ENCODE peak calls at places on chromosome 7, in seven cellular contexts. C, P, X, U, W, Q and L are unnamed samples.

GRCh38 chr7:4806983-4807625 is 31.7 kb downstream of the AP5Z1 start:
- DNase-seq in X (peak), C (no peak), Q (no peak), U (no peak), P (peak), W (no peak), L (no peak)

GRCh38 chr7:147498081-147498480 is 1092.5 kb upstream of the C7orf33 start:
- DNase-seq in X (no peak), P (no peak), C (peak), U (peak), W (no peak), Q (no peak), L (no peak)

GRCh38 chr7:116393654-116394053 is 105.9 kb upstream of the CAV2 start:
- DNase-seq in P (no peak), X (no peak), U (peak), Q (no peak), W (no peak), C (peak), L (no peak)

GRCh38 chr7:106285801-106286492 is 1.2 kb upstream of the NAMPT start:
- DNase-seq in X (no peak), C (peak), P (no peak), Q (no peak), U (no peak), W (no peak), L (no peak)

GRCh38 chr7:156475179-156475578 is 165.4 kb upstream of the RNF32 start:
- DNase-seq in W (no peak), Q (no peak), X (no peak), P (no peak), C (no peak), U (no peak), L (no peak)

GRCh38 chr7:45679516-45679915 is 105.3 kb downstream of the ADCY1 start:
- DNase-seq in Q (peak), C (no peak), W (no peak), P (peak), U (no peak), X (no peak), L (no peak)

GRCh38 chr7:334618-335357 is 44.8 kb downstream of the FOXL3 start:
- DNase-seq in X (peak), P (no peak), W (no peak), C (no peak), Q (no peak), U (no peak), L (no peak)

GRCh38 chr7:41175435-41175834 is 527.5 kb downstream of the INHBA start:
- DNase-seq in C (no peak), W (no peak), Q (no peak), X (no peak), U (no peak), P (peak), L (no peak)

GRCh38 chr7:50264908-50265307 is 39.6 kb upstream of the IKZF1 start:
- DNase-seq in X (no peak), W (no peak), Q (no peak), P (no peak), C (no peak), U (peak), L (no peak)

GRCh38 chr7:36838616-36839015 is 114.3 kb upstream of the AOAH start:
- DNase-seq in W (no peak), C (no peak), P (no peak), Q (no peak), X (no peak), U (no peak), L (no peak)

GRCh38 chr7:124489925-124490324 is 275.7 kb downstream of the GPR37 start:
- DNase-seq in U (no peak), P (no peak), W (no peak), Q (no peak), C (no peak), X (no peak), L (no peak)

DNA sequence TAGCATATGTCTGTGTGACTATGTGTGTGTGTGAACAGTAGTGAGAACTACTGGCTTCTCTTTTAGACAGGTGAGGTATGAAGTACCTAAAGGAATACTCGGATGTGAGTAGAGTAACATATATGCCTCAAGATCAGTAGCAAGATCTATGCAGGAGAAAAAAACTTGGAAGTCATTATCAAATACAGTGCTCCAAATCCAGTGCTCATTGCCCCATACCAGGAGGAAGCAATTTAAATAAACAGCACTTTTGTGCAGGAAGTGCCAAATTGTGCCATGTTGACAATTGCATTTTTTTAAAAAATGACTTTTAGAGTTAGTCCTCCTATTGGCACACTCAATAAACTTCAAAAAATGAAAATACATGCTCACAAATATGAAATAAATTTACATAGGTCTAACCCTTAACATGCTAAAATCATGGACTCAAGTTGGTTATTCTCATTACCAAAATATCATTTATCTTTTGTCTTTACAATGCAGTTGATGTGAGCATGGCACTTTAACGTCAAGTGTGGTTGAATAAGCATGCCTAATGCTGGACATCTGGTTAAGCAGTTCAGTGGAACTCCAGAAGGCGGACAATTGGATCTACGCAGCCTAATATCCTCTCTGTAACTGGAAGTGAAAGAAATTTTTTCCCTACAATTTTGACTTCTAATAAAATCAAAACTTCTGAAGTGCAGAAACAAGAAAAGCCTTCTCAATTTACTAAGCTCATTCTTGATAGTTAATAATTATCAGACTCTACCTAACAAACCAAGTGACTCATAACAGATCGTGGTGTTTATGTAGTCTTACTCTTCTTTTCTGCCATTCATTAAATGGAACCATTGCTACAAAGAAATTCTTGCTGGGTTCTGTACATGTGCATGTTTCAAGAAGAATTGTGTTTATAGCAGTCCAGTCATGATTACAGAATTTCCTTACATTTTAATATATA is 195.2 kb downstream of the MDFIC start:
- DNase-seq in C (no peak), W (no peak), U (no peak), Q (no peak), X (no peak), P (no peak), L (no peak)
- TF ChIP-seq CTCF in C (no peak), W (no peak), U (no peak), Q (no peak), X (no peak), P (no peak), L (no peak)

DNA sequence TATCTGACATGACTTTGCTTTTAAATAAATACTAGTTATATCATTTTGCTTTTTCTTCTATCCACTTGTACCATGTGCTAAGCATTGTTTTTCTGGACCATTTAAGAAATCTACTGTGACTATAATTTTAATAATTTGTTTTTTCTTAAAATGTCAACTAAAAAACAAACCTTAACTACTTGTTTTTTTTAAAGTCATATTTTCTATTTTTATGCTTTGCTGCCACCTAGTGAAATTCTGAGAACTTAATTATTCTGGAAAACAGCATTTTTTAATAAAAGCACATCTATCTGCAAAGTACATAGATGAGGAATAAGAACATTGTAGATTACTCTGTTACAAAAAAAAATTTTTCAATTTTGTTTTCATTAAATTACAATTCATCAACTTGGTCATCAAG is 47.4 kb downstream of the ORC5 start:
- DNase-seq in P (no peak), U (no peak), C (peak), W (no peak), X (no peak), Q (no peak), L (no peak)
- TF ChIP-seq CTCF in P (peak), U (peak), C (peak), W (no peak), X (peak), Q (no peak), L (peak)

DNA sequence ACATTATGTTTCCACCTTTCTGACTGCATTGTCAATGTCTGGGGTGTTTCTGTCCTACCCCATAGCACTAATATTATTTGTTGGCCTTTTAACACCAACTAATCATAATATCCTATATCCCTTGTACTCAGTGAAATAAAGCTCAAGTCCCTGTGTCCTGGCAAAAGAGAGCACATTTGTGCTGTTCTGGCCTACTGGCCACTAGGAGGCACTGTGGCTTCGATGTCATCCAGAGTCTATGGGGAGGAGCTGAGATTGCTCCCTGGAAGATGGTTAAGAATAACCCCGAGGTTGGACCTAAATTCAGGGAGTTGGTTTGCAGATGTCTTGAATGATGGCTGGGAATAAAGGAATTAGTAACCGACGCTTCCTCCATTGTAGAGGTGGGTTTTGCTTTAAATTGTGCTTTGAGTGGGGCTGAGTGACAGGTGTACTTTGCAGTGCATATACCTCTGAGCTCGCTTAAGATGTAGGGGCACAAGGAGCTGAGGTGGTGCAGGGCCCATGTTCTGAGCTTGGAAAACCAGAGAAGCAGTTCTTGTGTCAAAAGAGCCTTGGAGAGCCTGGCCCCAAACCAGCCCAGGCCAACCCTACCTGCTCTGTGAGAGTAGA is 191.2 kb upstream of the PRSS1 start:
- DNase-seq in Q (no peak), C (peak), U (peak), X (peak), P (peak), W (no peak), L (peak)
- TF ChIP-seq CTCF in Q (no peak), C (peak), U (peak), X (peak), P (peak), W (peak), L (peak)

DNA sequence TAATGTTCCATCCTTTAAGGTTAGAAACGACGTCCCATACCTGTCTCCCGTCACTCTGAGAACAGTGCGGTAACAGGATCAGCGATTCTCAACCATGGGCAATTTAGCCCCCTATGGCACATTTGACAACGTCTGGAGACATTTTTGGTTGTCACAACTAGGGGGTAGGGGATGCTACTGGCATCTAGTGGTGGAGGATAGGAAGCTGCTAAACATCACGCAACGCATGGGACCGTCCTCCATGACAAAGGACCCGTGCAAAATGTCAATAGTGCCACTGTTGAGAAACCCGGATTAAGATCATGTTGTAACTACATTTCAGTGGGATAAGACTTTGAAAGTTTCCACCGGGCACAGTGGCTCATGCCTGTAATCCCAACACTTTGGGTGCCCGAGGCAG is 5.0 kb upstream of the PAXIP1 start:
- DNase-seq in P (peak), Q (no peak), U (no peak), X (peak), W (no peak), C (no peak), L (peak)
- TF ChIP-seq CTCF in P (peak), Q (no peak), U (no peak), X (no peak), W (no peak), C (peak), L (peak)

DNA sequence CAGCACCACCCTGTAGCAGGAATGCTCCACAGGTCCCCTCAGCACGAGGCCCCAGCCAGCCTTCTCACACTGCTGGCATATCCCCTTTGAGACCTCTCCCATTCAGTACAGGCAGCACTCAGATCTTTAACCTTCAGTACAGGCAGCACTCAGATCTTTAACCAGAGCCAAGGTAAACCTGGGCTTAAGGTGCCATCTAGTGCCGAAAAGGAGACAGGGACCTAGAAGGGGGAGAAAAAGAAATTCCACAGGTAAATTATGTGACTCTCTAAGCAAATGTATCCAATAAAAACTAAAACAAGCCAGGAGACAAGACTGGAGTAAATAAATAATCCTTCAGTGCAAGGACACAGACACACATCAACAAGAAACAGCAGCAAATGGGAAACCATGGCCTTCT is 358.6 kb downstream of the PTPRN2 start:
- DNase-seq in Q (no peak), P (peak), U (no peak), X (no peak), C (no peak), W (no peak), L (no peak)
- TF ChIP-seq CTCF in Q (no peak), P (peak), U (no peak), X (no peak), C (no peak), W (no peak), L (peak)

GRCh38 chr7:117791877-117792780 is 81.1 kb downstream of the CTTNBP2 start:
- DNase-seq in C (no peak), U (no peak), P (no peak), X (no peak), Q (no peak), W (no peak), L (no peak)
- TF ChIP-seq CTCF in C (no peak), U (no peak), P (no peak), X (no peak), Q (no peak), W (no peak), L (no peak)